ENCODE peak calls at places on chromosomes 5 and 9, in seven cellular contexts. H, X, S, B, Z, N and R are unnamed samples.

GRCh38 chr9:16013366-16013765 is 460.5 kb downstream of the CCDC171 start:
- DNase-seq in H (no peak), X (no peak), S (peak), B (no peak), Z (no peak), N (no peak), R (no peak)

GRCh38 chr9:33765411-33765810 is 29.9 kb upstream of the PRSS3 start:
- DNase-seq in H (no peak), X (peak), S (peak), B (peak), Z (no peak), N (no peak), R (peak)

GRCh38 chr5:19701731-19702130 is 286.3 kb downstream of the CDH18 start:
- DNase-seq in H (no peak), X (no peak), S (no peak), B (no peak), Z (no peak), N (no peak), R (no peak)

GRCh38 chr5:163677092-163677491 is 171.7 kb downstream of the MAT2B start:
- DNase-seq in H (no peak), X (no peak), S (no peak), B (peak), Z (no peak), N (no peak), R (peak)

GRCh38 chr5:132747064-132747692 is at the start of gene CCNI2:
- DNase-seq in H (peak), X (no peak), S (no peak), B (no peak), Z (no peak), N (peak), R (no peak)

GRCh38 chr9:32345243-32345642 is 39.2 kb upstream of the ACO1 start:
- DNase-seq in H (no peak), X (no peak), S (no peak), B (no peak), Z (no peak), N (peak), R (no peak)

GRCh38 chr5:94707359-94707758 is 88.9 kb downstream of the SLF1 start:
- DNase-seq in H (no peak), X (no peak), S (peak), B (no peak), Z (no peak), N (no peak), R (peak)

GRCh38 chr5:34012791-34013190 is 4.9 kb upstream of the AMACR start:
- DNase-seq in H (no peak), X (no peak), S (no peak), B (no peak), Z (no peak), N (no peak), R (no peak)

GRCh38 chr9:127779136-127779981 is 893 bp upstream of the SH2D3C start:
- DNase-seq in H (peak), X (no peak), S (no peak), B (no peak), Z (no peak), N (no peak), R (peak)